ENCODE peak calls at places on chromosomes 7 and 10, in five cellular contexts. Q is HFFc6, S is body of pancreas, I is chondrocyte, J is Calu3. L is an unnamed sample.

GRCh38 chr10:11863353-11864105 is 40.4 kb downstream of the PROSER2 start:
- DNase-seq in Q (no peak), J (no peak), I (no peak), S (no peak), L (peak)

GRCh38 chr10:71548494-71548846 is 151.8 kb downstream of the CDH23 start:
- DNase-seq in Q (no peak), J (no peak), I (no peak), S (no peak), L (peak)

GRCh38 chr10:113285291-113285690 is 267.6 kb upstream of the HABP2 start:
- DNase-seq in J (no peak), S (no peak), Q (no peak), I (no peak), L (no peak)

GRCh38 chr10:43304687-43305333 is 37.9 kb upstream of the RASGEF1A start:
- DNase-seq in I (peak), S (peak), Q (peak), J (peak), L (peak)

GRCh38 chr10:131856441-131857094 is 44.2 kb upstream of the PPP2R2D start:
- DNase-seq in Q (no peak), I (peak), S (no peak), J (no peak), L (no peak)

GRCh38 chr7:149216402-149216801 is 21.1 kb downstream of the ZNF282 start:
- DNase-seq in J (no peak), Q (no peak), I (no peak), S (no peak), L (no peak)

GRCh38 chr7:106126170-106126938 is 14.2 kb upstream of the SYPL1 start:
- DNase-seq in J (peak), I (no peak), Q (peak), S (no peak), L (peak)

GRCh38 chr10:103053659-103054581 is 135.8 kb downstream of the CNNM2 start:
- DNase-seq in I (no peak), S (peak), J (no peak), Q (peak), L (peak)

GRCh38 chr10:88271736-88272135 is 311.4 kb downstream of the RNLS start:
- DNase-seq in S (no peak), Q (no peak), I (no peak), J (no peak), L (peak)

GRCh38 chr7:158864833-158865232 is 8.5 kb downstream of the DYNC2I1 start:
- DNase-seq in I (no peak), Q (no peak), J (no peak), S (no peak), L (no peak)

GRCh38 chr7:148173296-148173695 is 417.3 kb upstream of the C7orf33 start:
- DNase-seq in S (no peak), I (no peak), J (no peak), Q (no peak), L (no peak)

GRCh38 chr7:128114806-128115205 is 83.6 kb upstream of the LRRC4 start:
- DNase-seq in J (no peak), I (no peak), S (no peak), Q (no peak), L (no peak)

GRCh38 chr10:128979405-128979804 is 487.6 kb upstream of the MGMT start:
- DNase-seq in S (no peak), I (no peak), Q (no peak), J (no peak), L (no peak)

GRCh38 chr10:52903397-52903938 is 130.9 kb upstream of the MBL2 start:
- DNase-seq in I (no peak), Q (no peak), J (no peak), S (no peak), L (no peak)

GRCh38 chr10:105837951-105838350 is 1196.9 kb downstream of the SORCS3 start:
- DNase-seq in Q (no peak), J (no peak), S (no peak), I (no peak), L (no peak)

GRCh38 chr10:130244928-130245495 is 108.8 kb downstream of the GLRX3 start:
- DNase-seq in I (peak), S (no peak), Q (no peak), J (no peak), L (no peak)

GRCh38 chr10:94149702-94150101 is 156.0 kb downstream of the PLCE1 start:
- DNase-seq in S (no peak), I (no peak), Q (no peak), J (no peak), L (no peak)

GRCh38 chr10:115604627-115605026 is 511.5 kb downstream of the ATRNL1 start:
- DNase-seq in Q (no peak), S (no peak), J (no peak), I (no peak), L (no peak)

GRCh38 chr10:77591238-77591880 is 46.2 kb downstream of the KCNMA1 start:
- DNase-seq in S (peak), J (no peak), I (no peak), Q (no peak), L (no peak)

GRCh38 chr7:44386139-44386913 is 60.9 kb upstream of the CAMK2B start:
- DNase-seq in J (no peak), I (no peak), Q (no peak), S (no peak), L (no peak)

GRCh38 chr10:95245425-95246055 is 45.3 kb downstream of the PDLIM1 start:
- DNase-seq in S (no peak), Q (no peak), J (no peak), I (no peak), L (no peak)

GRCh38 chr7:1053002-1053411 is 8.7 kb downstream of the GPR146 start:
- DNase-seq in I (peak), J (no peak), Q (no peak), S (no peak), L (no peak)

GRCh38 chr7:20206104-20206896 is 10.9 kb downstream of the MACC1 start:
- DNase-seq in Q (no peak), J (no peak), I (no peak), S (no peak), L (no peak)

GRCh38 chr10:122019414-122019975 is 30.5 kb downstream of the TACC2 start:
- DNase-seq in Q (no peak), I (no peak), J (peak), S (peak), L (no peak)

GRCh38 chr7:12212051-12212485 is 974 bp downstream of the TMEM106B start:
- DNase-seq in J (peak), I (no peak), Q (no peak), S (no peak), L (peak)

GRCh38 chr7:81618400-81619014 is 151.3 kb downstream of the HGF start:
- DNase-seq in S (no peak), J (peak), I (no peak), Q (peak), L (no peak)

GRCh38 chr10:102549549-102549948 is 45.8 kb downstream of the SUFU start:
- DNase-seq in Q (no peak), J (no peak), S (no peak), I (no peak), L (no peak)

GRCh38 chr10:98320476-98321202 is 52.6 kb upstream of the LOXL4 start:
- DNase-seq in Q (no peak), J (no peak), I (no peak), S (no peak), L (no peak)

GRCh38 chr10:98318861-98319260 is 50.9 kb upstream of the LOXL4 start:
- DNase-seq in Q (no peak), J (no peak), I (no peak), S (no peak), L (no peak)

GRCh38 chr10:98326621-98327027 is 58.6 kb upstream of the LOXL4 start:
- DNase-seq in I (no peak), J (no peak), Q (no peak), S (peak), L (no peak)

GRCh38 chr10:98321203-98321780 is 53.3 kb upstream of the LOXL4 start:
- DNase-seq in S (no peak), I (no peak), Q (no peak), J (no peak), L (no peak)

DNA sequence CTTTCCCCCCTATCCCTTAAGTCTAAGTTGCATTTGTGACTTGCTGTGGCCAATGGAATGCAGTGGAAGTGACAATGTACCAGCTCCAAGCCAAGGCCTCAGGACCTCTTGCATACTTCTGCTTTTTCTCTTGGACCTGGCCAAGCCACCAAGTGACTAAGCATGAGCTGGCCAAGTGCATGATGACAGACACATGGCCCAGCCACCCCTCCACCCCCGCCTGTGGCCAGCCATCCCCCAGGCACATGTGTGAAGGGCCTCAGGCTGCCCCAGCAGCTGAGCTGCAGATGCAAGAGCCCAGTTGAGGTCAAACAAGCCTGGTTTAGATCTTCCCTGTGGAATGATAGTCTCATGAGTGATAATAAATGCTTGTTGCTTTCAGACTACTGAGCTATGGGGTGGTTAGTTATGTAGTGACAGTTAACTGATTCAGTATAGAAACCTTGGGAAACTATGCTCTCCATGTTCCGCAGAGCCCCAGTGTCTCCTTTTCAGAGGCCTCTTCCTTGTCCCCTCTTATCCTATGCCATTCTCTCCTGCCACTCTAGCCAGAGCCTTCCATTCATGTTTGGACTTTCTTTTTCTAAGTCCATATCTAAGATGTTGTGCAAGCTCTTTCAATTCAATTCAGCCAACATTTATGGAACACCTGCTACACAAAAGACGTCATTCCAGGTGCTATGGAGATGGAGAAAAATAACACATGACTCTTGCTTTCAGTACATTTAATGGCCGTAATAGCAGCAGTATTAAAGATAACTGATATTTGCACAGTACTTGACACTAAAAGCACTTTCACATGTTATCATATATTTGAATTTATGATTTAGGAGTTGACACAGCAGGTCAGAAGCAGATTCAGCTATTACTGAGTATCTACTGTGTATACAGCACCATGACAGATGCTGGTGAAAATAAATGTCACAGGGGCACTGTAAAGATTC is 55.5 kb upstream of the LOXL4 start:
- DNase-seq in S (peak), J (peak), Q (peak), I (no peak), L (peak)
- TF ChIP-seq CTCF in S (no peak), J (no peak), Q (no peak), I (no peak), L (no peak)

DNA sequence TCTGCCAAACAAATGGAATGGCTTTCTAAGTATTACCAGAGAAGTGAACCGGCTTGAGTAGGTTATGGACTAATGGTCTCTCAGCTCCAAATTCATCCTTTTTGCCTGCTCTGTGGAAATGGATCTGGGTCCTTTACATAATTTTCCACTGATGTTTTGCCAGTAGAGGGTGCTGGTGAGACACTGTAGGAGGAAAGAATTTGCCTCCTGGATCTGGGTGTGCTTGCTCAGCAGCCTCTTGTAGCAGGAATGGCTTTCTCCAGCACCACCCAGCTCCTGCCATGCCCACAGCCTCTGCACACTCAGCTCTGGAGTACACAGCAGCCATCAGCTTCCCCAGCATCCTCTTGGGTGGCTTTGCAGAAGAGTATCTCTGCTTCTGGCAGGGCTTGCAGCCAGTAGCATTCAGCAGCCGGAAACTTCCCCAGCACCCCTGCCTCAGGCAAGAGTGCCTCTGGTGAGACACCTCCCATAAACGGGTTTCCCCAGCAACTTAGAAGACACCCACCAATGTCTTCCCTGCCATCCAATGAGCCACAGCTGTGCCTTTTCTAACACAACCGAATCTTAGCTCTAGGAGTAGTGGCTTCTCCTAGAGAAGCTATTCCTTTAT is 235.0 kb upstream of the PLPP4 start:
- DNase-seq in S (peak), Q (peak), J (peak), I (no peak), L (peak)
- TF ChIP-seq CTCF in S (peak), Q (peak), J (peak), I (peak), L (peak)

DNA sequence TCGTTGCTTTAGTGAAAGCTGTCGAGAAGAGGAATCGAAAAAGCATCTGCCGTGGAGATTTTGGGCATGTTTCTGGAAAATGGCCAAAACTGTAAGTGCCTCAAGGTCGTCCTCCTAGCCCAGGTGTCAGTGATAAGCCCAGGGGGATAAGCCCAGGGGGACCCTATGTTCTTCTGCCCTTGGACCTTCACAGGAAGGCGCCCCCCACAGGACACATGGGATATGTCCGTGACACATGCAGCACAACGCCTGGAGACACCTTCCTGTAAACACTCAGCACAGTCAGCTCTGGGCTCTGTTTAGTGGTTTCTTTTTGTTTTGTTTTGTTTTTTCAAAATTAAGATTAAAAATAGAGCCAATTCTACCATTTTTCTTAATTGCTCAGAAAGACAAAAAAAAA is 272.7 kb downstream of the KLF6 start:
- DNase-seq in S (no peak), J (no peak), Q (no peak), I (no peak), L (no peak)
- TF ChIP-seq CTCF in S (no peak), J (no peak), Q (peak), I (peak), L (no peak)

GRCh38 chr7:50486512-50486911 is 36.4 kb upstream of the FIGNL1 start:
- DNase-seq in Q (no peak), I (no peak), J (no peak), S (no peak), L (no peak)

GRCh38 chr7:50477640-50478039 is 27.5 kb upstream of the FIGNL1 start:
- DNase-seq in Q (no peak), S (no peak), I (no peak), J (no peak), L (no peak)

GRCh38 chr7:50479743-50480517 is 29.8 kb upstream of the FIGNL1 start:
- DNase-seq in Q (no peak), I (no peak), S (no peak), J (no peak), L (no peak)

GRCh38 chr7:50476953-50477625 is 26.9 kb upstream of the FIGNL1 start:
- DNase-seq in Q (no peak), I (no peak), J (no peak), S (no peak), L (no peak)

DNA sequence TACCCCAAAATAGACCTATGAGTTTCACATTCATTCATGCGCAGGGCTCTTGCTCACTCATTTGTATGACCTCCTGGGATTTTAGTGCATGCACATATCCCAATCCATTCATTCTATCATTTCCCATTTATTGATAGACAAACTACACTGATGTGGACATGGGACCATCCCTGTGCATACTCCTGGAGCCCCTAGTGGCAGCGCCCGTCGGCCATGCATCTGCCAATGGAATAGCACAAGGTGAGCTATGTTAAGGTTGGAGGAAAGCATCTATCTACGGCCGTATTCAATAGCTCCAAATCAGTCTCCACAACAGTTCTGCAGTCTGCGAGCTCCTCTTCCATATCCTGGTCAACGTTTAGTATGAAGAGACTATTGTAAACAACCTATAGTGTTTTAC is 31.7 kb upstream of the FIGNL1 start:
- DNase-seq in Q (no peak), J (no peak), I (no peak), S (no peak), L (no peak)
- TF ChIP-seq CTCF in Q (no peak), J (no peak), I (no peak), S (no peak), L (no peak)

GRCh38 chr10:28137907-28138880 is 139.3 kb upstream of the ODAD2 start:
- DNase-seq in I (no peak), S (no peak), J (no peak), Q (peak), L (no peak)

GRCh38 chr10:28130267-28130666 is 131.4 kb upstream of the ODAD2 start:
- DNase-seq in S (no peak), J (no peak), I (no peak), Q (peak), L (no peak)

GRCh38 chr10:28139138-28139537 is 140.3 kb upstream of the ODAD2 start:
- DNase-seq in J (no peak), I (no peak), Q (peak), S (no peak), L (no peak)

DNA sequence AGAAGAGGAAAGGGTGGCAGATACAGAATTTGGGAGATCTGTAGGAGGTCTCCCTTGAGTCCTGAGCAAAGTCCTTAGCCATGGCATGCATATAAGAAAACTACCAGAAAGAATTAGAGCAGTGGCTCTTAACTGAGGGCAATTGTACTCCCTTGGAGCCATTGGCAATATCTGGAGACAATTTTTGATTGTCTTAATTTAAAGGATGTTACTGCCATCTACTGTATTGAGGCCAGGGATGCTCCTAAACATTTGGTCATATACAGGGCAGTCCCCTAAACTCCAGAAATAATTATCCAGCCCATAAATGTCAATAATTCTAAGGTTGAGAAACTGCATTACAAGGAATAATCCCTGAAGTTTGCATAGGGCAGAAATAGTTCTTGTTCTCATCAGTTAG is 136.4 kb upstream of the ODAD2 start:
- DNase-seq in I (no peak), J (no peak), Q (peak), S (no peak), L (no peak)
- TF ChIP-seq CTCF in I (peak), J (no peak), Q (peak), S (no peak), L (no peak)

DNA sequence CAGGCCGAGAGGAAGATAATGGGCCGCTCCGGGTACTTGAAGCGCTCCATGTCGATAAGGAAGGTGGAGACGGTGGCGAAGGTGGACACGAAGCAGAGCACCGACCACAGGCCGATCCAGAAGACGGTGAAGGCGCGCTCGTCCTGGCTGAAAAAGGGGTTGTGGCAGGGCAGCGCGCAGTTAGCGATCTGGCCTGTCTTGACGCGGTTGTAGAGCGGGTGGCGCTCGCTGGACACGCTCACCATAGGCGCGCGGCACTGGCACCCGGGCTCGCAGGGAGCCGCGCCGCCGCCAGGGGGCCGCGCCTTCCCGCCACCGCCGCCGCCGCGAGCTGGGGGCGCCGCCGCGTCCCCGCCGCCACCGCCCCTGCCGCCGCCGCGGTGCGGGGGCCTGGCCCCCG is 1.6 kb downstream of the FZD8 start:
- DNase-seq in I (no peak), J (peak), Q (no peak), S (peak), L (peak)
- TF ChIP-seq CTCF in I (peak), J (peak), Q (peak), S (peak), L (no peak)

DNA sequence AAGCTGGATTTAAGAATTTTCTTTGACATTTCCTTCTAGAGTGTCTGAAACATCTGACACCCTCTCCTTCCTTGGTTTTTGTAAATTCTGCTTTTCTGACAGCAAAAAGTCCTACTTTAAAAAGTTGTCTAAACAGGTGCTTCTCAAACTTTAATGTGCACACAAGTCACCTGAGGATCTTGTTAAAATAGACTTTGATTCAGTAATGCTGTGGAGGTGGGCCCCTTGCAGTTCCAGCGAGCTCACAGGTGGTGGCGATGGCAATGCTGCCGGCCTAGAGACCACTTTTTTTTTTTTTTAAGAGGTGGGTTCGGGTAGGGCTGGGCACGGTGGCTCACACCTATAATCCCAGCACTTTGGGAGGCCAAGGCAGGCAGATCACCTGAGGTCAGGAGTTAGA is 77.1 kb downstream of the ABCC2 start:
- DNase-seq in Q (no peak), S (peak), J (peak), I (no peak), L (peak)
- TF ChIP-seq CTCF in Q (peak), S (peak), J (peak), I (peak), L (peak)

L was measured in activated CD8-positive, alpha-beta T cell treated with anti-CD3 and anti-CD28 coated beads for 36 hours.